ENCODE peak calls at places on chromosomes 12 and 14, in six cellular contexts. X is epithelial cell of esophagus; Y is AG04450; M is pancreas; I is SK-N-SH; P is CD8-positive, alpha-beta T cell. D is an unnamed sample.

GRCh38 chr12:9636807-9637206 is 29.1 kb upstream of the KLRB1 start:
- DNase-seq in X (no peak), Y (no peak), M (no peak), I (no peak), P (no peak), D (no peak)

GRCh38 chr12:24902521-24903304 is 46.2 kb downstream of the BCAT1 start:
- DNase-seq in X (peak), Y (no peak), M (no peak), I (no peak), P (no peak), D (no peak)

GRCh38 chr14:36654185-36655053 is 7.2 kb upstream of the PAX9 start:
- DNase-seq in X (no peak), Y (no peak), M (no peak), I (no peak), P (no peak), D (no peak)

GRCh38 chr14:25132734-25133422 is 82.9 kb upstream of the STXBP6 start:
- DNase-seq in X (peak), Y (no peak), M (peak), I (peak), P (peak), D (no peak)

GRCh38 chr12:21766403-21766802 is 8.1 kb downstream of the KCNJ8 start:
- DNase-seq in X (no peak), Y (no peak), M (no peak), I (no peak), P (no peak), D (no peak)

GRCh38 chr14:28773917-28774691 is 7.5 kb downstream of the FOXG1 start:
- DNase-seq in X (peak), Y (no peak), M (no peak), I (no peak), P (no peak), D (peak)

GRCh38 chr14:85313801-85314207 is 216.1 kb upstream of the FLRT2 start:
- DNase-seq in X (no peak), Y (peak), M (no peak), I (no peak), P (no peak), D (no peak)

GRCh38 chr12:121657305-121658008 is 12.0 kb downstream of the MORN3 start:
- DNase-seq in X (no peak), Y (no peak), M (no peak), I (no peak), P (no peak), D (no peak)

GRCh38 chr14:51342226-51342625 is 102.2 kb downstream of the TMX1 start:
- DNase-seq in X (peak), Y (no peak), M (no peak), I (no peak), P (no peak), D (peak)

GRCh38 chr14:101075801-101076413 is 172.4 kb upstream of the RTL1 start:
- DNase-seq in X (no peak), Y (no peak), M (no peak), I (no peak), P (no peak), D (no peak)

GRCh38 chr14:83197271-83197670 is 1663.6 kb upstream of the SEL1L start:
- DNase-seq in X (no peak), Y (no peak), M (no peak), I (no peak), P (no peak), D (no peak)

GRCh38 chr14:91793704-91794103 is 61.8 kb upstream of the CATSPERB start:
- DNase-seq in X (no peak), Y (no peak), M (no peak), I (no peak), P (no peak), D (no peak)

GRCh38 chr14:95561001-95561412 is 26.2 kb downstream of the GLRX5 start:
- DNase-seq in X (peak), Y (peak), M (peak), I (peak), P (peak), D (peak)

GRCh38 chr14:100038065-100038464 is 27.2 kb upstream of the EVL start:
- DNase-seq in X (no peak), Y (no peak), M (no peak), I (no peak), P (no peak), D (no peak)
- TF ChIP-seq CTCF in X (no peak), Y (no peak), M (no peak), I (no peak), P (no peak), D (no peak)

DNA sequence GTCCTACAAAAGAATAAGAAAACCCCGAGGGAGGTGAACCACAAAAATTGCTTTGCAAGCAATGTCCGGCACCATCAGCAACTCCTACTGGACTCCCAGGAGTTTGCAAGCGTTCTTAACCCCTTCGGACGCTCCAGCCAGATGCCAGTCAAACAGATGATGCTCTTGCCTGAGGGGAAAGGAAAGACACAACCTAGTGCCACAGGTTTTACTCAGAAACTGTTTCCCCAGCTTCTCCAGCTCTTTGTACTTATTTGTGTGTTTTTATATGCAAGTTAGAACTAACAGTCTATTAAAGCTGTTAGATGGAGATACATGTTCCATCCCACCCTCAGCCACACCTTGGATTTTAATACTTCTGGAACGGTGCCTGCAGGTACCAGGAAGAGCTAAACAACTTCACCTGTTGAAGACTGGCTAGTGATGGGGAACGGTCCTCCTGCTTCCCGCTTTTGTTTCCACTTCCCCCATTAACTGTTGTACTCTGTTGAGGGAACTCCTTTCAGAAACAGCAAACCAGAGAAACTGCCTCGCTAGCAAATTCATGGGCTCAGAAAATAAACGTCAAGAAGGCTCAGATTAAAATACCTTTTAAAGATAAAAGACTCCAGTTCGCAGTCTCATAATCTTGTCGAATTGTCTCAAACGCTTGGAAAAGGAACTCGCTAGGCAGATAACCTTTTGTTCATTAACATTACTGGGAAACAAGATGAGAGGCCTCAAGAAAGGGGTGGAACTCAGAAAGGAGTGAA is 1.1 kb upstream of the FERMT2 start:
- DNase-seq in X (peak), Y (peak), M (peak), I (peak), P (no peak), D (no peak)
- H3K4me3 ChIP-seq in X (peak), Y (peak), M (peak), I (peak), P (no peak), D (peak)

GRCh38 chr12:111268738-111269572 is 99.9 kb downstream of the PHETA1 start:
- DNase-seq in X (no peak), Y (no peak), M (no peak), I (peak), P (no peak), D (no peak)
- TF ChIP-seq CTCF in X (peak), Y (peak), M (no peak), I (peak), P (peak), D (peak)

DNA sequence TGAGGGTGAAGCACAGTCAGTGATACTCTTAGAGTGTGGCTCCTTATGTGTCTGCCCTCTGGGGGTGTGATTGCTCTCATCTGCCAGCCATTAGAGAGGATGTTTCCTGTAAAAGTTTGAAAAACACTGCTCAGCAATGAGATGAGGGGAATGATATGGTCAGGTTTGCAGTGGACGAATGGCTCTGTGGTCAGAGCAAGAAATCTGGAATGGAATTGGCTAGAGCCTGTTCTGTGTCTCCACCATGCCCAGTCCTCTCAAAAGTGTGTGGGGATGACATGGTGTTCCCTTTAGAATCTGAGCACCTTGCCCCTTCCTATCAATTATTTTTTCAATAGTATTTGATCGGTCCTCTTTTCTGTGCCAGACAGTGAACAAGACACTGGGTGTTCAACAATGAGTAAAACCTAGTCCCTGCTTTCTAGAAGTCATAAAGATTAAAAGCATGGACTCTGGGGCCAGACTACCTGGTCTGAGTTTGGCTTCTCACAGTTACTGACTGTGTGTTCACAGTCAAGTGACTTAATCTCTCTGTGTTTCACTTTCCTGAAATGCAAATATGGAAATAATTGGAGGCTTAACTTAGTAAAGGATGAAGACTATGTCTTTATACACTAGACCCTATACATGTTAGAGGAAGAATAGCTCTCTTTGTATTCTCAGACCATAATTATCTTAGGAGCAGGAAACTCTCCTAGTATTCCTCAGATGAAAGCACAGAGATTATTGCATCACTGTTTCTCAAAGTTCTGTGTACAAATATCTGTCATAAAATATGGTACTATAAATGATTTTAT is 1.6 kb downstream of the ACSS3 start:
- DNase-seq in X (no peak), Y (no peak), M (no peak), I (no peak), P (no peak), D (no peak)
- H3K4me3 ChIP-seq in X (no peak), Y (no peak), M (no peak), I (no peak), P (no peak), D (peak)

DNA sequence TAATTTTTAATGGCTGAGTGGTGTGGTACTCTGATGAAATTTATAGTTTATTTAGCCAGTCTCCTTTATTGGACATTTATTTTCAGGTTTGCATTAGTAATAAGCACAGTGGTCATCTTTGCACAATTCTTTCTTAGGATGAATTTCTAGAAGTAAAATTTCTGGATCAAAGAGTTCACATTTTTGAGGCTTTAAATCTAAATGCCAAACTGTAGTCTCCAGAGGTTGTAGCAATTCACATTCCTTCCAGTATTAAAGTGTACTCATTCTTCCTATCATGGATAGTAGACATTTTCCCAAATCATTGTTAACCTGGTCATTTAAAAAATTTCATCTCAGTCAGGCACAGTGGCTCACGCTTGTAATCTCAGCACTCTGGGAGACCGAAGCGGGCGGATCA is 24.8 kb downstream of the SLC39A9 start:
- DNase-seq in X (no peak), Y (no peak), M (no peak), I (no peak), P (no peak), D (peak)
- TF ChIP-seq CTCF in X (no peak), Y (peak), M (no peak), I (no peak), P (no peak), D (peak)

GRCh38 chr14:68495101-68495637 is 297.7 kb downstream of the ZFP36L1 start:
- DNase-seq in X (peak), Y (no peak), M (no peak), I (no peak), P (no peak), D (no peak)

GRCh38 chr14:68495638-68496114 is 297.2 kb downstream of the ZFP36L1 start:
- DNase-seq in X (peak), Y (no peak), M (no peak), I (no peak), P (no peak), D (no peak)

GRCh38 chr14:68499451-68499850 is 293.4 kb downstream of the ZFP36L1 start:
- DNase-seq in X (no peak), Y (no peak), M (no peak), I (no peak), P (no peak), D (no peak)

GRCh38 chr14:68492889-68493288 is 300.0 kb downstream of the ZFP36L1 start:
- DNase-seq in X (no peak), Y (no peak), M (no peak), I (no peak), P (no peak), D (no peak)

GRCh38 chr14:68497016-68497415 is 295.9 kb downstream of the ZFP36L1 start:
- DNase-seq in X (no peak), Y (no peak), M (no peak), I (no peak), P (no peak), D (no peak)
- H3K4me3 ChIP-seq in X (no peak), Y (no peak), M (no peak), I (no peak), P (no peak), D (no peak)

DNA sequence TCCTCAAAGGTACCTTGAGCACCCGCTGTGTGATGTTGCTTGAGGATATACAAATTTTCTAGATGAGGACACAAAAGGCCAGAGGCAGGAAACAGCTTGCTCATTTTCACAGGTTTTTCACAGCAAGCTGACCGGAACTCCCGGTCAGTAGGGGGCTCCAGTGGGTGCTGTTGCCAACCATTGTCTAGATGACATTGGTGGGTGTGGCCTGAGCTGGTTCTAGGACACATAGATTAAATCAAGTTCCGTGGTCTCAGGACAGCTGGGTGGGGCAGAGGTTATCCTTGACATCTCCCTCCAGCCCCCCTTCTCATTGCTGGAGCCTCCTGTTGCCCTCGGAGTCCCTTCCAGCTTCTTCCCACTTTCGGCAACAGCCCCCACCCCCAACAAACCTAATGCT is 153.6 kb upstream of the FKBP4 start:
- DNase-seq in X (no peak), Y (no peak), M (no peak), I (no peak), P (no peak), D (no peak)
- TF ChIP-seq CTCF in X (no peak), Y (peak), M (no peak), I (peak), P (no peak), D (peak)

D was measured in retinal pigment epithelial cell.